ENCODE peak calls at places on chromosomes 5 and 9, in eight cellular contexts. One of them, this sample, is unnamed.

GRCh38 chr9:13279284-13280162 is at the start of gene MPDZ:
- DNase-seq in adrenal gland: peak; percentile 78
- DNase-seq in fibroblast of lung: peak; percentile 73
- DNase-seq in SJSA1: peak; percentile 74
- DNase-seq in HepG2: peak; percentile 31
- DNase-seq in left ventricle myocardium inferior: peak; percentile 76
- DNase-seq in A549: peak; percentile 74
- DNase-seq in hepatocyte: peak; percentile 89
- DNase-seq in this sample: peak; percentile 79

GRCh38 chr9:132268725-132269352 is 85.9 kb downstream of the SETX start:
- DNase-seq in adrenal gland: peak; percentile 91
- DNase-seq in fibroblast of lung: peak; percentile 47
- DNase-seq in SJSA1: peak; percentile 26
- DNase-seq in HepG2: peak; percentile 39
- DNase-seq in left ventricle myocardium inferior: peak; percentile 75
- DNase-seq in A549: peak; percentile 58
- DNase-seq in hepatocyte: peak; percentile 78
- DNase-seq in this sample: peak; percentile 66

GRCh38 chr9:109845178-109845577 is 65.2 kb downstream of the PALM2AKAP2 start:
- DNase-seq in adrenal gland: no peak
- DNase-seq in fibroblast of lung: no peak
- DNase-seq in SJSA1: no peak
- DNase-seq in HepG2: no peak
- DNase-seq in left ventricle myocardium inferior: no peak
- DNase-seq in A549: no peak
- DNase-seq in hepatocyte: no peak
- DNase-seq in this sample: no peak

GRCh38 chr5:154642499-154643245 is 112.5 kb upstream of the LARP1 start:
- DNase-seq in adrenal gland: peak; percentile 73
- DNase-seq in fibroblast of lung: no peak
- DNase-seq in SJSA1: peak; percentile 42
- DNase-seq in HepG2: peak; percentile 37
- DNase-seq in left ventricle myocardium inferior: no peak
- DNase-seq in A549: no peak
- DNase-seq in hepatocyte: no peak
- DNase-seq in this sample: peak; percentile 56

GRCh38 chr9:38443181-38443580 is 18.9 kb upstream of the IGFBPL1 start:
- DNase-seq in adrenal gland: no peak
- DNase-seq in fibroblast of lung: peak; percentile 31
- DNase-seq in SJSA1: peak; percentile 16
- DNase-seq in HepG2: peak; percentile 81
- DNase-seq in left ventricle myocardium inferior: no peak
- DNase-seq in A549: peak; percentile 48
- DNase-seq in hepatocyte: peak; percentile 84
- DNase-seq in this sample: no peak

GRCh38 chr9:114216081-114216480 is 60.7 kb downstream of the COL27A1 start:
- DNase-seq in adrenal gland: peak; percentile 72
- DNase-seq in fibroblast of lung: peak; percentile 49
- DNase-seq in SJSA1: no peak
- DNase-seq in HepG2: no peak
- DNase-seq in left ventricle myocardium inferior: peak; percentile 65
- DNase-seq in A549: no peak
- DNase-seq in hepatocyte: peak; percentile 74
- DNase-seq in this sample: peak; percentile 67

GRCh38 chr9:132207839-132208615 is 46.2 kb downstream of the NTNG2 start:
- DNase-seq in adrenal gland: no peak
- DNase-seq in fibroblast of lung: no peak
- DNase-seq in SJSA1: no peak
- DNase-seq in HepG2: no peak
- DNase-seq in left ventricle myocardium inferior: no peak
- DNase-seq in A549: no peak
- DNase-seq in hepatocyte: no peak
- DNase-seq in this sample: no peak

GRCh38 chr9:32820322-32820721 is 37.0 kb downstream of the TMEM215 start:
- DNase-seq in adrenal gland: no peak
- DNase-seq in fibroblast of lung: no peak
- DNase-seq in SJSA1: no peak
- DNase-seq in HepG2: no peak
- DNase-seq in left ventricle myocardium inferior: no peak
- DNase-seq in A549: no peak
- DNase-seq in hepatocyte: no peak
- DNase-seq in this sample: no peak

GRCh38 chr9:4955836-4956235 is 29.2 kb upstream of the JAK2 start:
- DNase-seq in adrenal gland: no peak
- DNase-seq in fibroblast of lung: no peak
- DNase-seq in SJSA1: no peak
- DNase-seq in HepG2: no peak
- DNase-seq in left ventricle myocardium inferior: no peak
- DNase-seq in A549: peak; percentile 6
- DNase-seq in hepatocyte: no peak
- DNase-seq in this sample: no peak

GRCh38 chr5:108101816-108102215 is 280.1 kb downstream of the FBXL17 start:
- DNase-seq in adrenal gland: no peak
- DNase-seq in fibroblast of lung: no peak
- DNase-seq in SJSA1: no peak
- DNase-seq in HepG2: no peak
- DNase-seq in left ventricle myocardium inferior: no peak
- DNase-seq in A549: no peak
- DNase-seq in hepatocyte: no peak
- DNase-seq in this sample: no peak

GRCh38 chr5:14809369-14810144 is 62.0 kb downstream of the ANKH start:
- DNase-seq in adrenal gland: peak; percentile 78
- DNase-seq in fibroblast of lung: peak; percentile 94
- DNase-seq in SJSA1: peak; percentile 85
- DNase-seq in HepG2: peak; percentile 65
- DNase-seq in left ventricle myocardium inferior: peak; percentile 44
- DNase-seq in A549: peak; percentile 37
- DNase-seq in hepatocyte: no peak
- DNase-seq in this sample: peak; percentile 44

GRCh38 chr5:75020016-75020656 is 32.2 kb downstream of the GCNT4 start:
- DNase-seq in adrenal gland: no peak
- DNase-seq in fibroblast of lung: no peak
- DNase-seq in SJSA1: no peak
- DNase-seq in HepG2: peak; percentile 48
- DNase-seq in left ventricle myocardium inferior: no peak
- DNase-seq in A549: no peak
- DNase-seq in hepatocyte: no peak
- DNase-seq in this sample: no peak

GRCh38 chr9:136438909-136439549 is 616 bp downstream of the INPP5E start:
- DNase-seq in adrenal gland: no peak
- DNase-seq in fibroblast of lung: peak; percentile 30
- DNase-seq in SJSA1: peak; percentile 48
- DNase-seq in HepG2: no peak
- DNase-seq in left ventricle myocardium inferior: no peak
- DNase-seq in A549: peak; percentile 25
- DNase-seq in hepatocyte: peak; percentile 56
- DNase-seq in this sample: peak; percentile 64

GRCh38 chr5:75668988-75669760 is 48.1 kb downstream of the POC5 start:
- DNase-seq in adrenal gland: peak; percentile 81
- DNase-seq in fibroblast of lung: peak; percentile 27
- DNase-seq in SJSA1: peak; percentile 50
- DNase-seq in HepG2: peak; percentile 39
- DNase-seq in left ventricle myocardium inferior: no peak
- DNase-seq in A549: peak; percentile 40
- DNase-seq in hepatocyte: peak; percentile 52
- DNase-seq in this sample: peak; percentile 81

GRCh38 chr9:108743901-108744371 is 111.8 kb downstream of the ACTL7B start:
- DNase-seq in adrenal gland: no peak
- DNase-seq in fibroblast of lung: peak; percentile 8
- DNase-seq in SJSA1: no peak
- DNase-seq in HepG2: peak; percentile 91
- DNase-seq in left ventricle myocardium inferior: no peak
- DNase-seq in A549: no peak
- DNase-seq in hepatocyte: peak; percentile 34
- DNase-seq in this sample: peak; percentile 20

GRCh38 chr5:66828551-66829421 is 232.6 kb downstream of the MAST4 start:
- DNase-seq in adrenal gland: peak; percentile 77
- DNase-seq in fibroblast of lung: peak; percentile 87
- DNase-seq in SJSA1: peak; percentile 61
- DNase-seq in HepG2: peak; percentile 7
- DNase-seq in left ventricle myocardium inferior: peak; percentile 66
- DNase-seq in A549: no peak
- DNase-seq in hepatocyte: peak; percentile 83
- DNase-seq in this sample: peak; percentile 82

GRCh38 chr9:109440117-109440515 is 58.0 kb downstream of the PTPN3 start:
- DNase-seq in adrenal gland: peak; percentile 85
- DNase-seq in fibroblast of lung: no peak
- DNase-seq in SJSA1: no peak
- DNase-seq in HepG2: no peak
- DNase-seq in left ventricle myocardium inferior: no peak
- DNase-seq in A549: no peak
- DNase-seq in hepatocyte: no peak
- DNase-seq in this sample: no peak

GRCh38 chr5:7347377-7347776 is 48.6 kb upstream of the ADCY2 start:
- DNase-seq in adrenal gland: no peak
- DNase-seq in fibroblast of lung: no peak
- DNase-seq in SJSA1: no peak
- DNase-seq in HepG2: no peak
- DNase-seq in left ventricle myocardium inferior: no peak
- DNase-seq in A549: no peak
- DNase-seq in hepatocyte: no peak
- DNase-seq in this sample: no peak

GRCh38 chr9:138097501-138097991 is 220.0 kb downstream of the CACNA1B start:
- DNase-seq in adrenal gland: peak; percentile 38
- DNase-seq in fibroblast of lung: no peak
- DNase-seq in SJSA1: no peak
- DNase-seq in HepG2: no peak
- DNase-seq in left ventricle myocardium inferior: no peak
- DNase-seq in A549: no peak
- DNase-seq in hepatocyte: no peak
- DNase-seq in this sample: no peak

DNA sequence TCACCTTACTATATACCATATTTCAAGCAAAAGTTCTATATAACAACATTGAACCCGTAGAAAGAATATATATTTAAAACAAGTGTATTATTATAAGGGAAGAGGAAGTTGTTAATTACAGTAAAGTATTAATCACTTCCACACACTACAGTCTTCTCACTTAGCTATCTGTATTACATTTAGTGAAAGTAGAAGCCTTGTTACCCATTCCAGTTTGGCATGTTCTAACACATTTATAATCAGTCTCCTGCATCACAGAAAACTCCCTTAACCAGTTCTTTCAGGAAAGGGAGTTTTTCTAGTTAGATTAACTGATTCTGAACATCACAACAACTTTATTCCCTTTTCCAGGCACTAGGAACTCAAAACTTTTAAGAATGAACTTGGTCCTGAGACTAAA is 6.9 kb downstream of the RAB14 start:
- DNase-seq in adrenal gland: no peak
- DNase-seq in fibroblast of lung: no peak
- DNase-seq in SJSA1: no peak
- DNase-seq in HepG2: no peak
- DNase-seq in left ventricle myocardium inferior: no peak
- DNase-seq in A549: no peak
- DNase-seq in hepatocyte: no peak
- DNase-seq in this sample: no peak
- H3K4me1 ChIP-seq in adrenal gland: peaks cover 29% of the 10 kb centered on the region
- H3K4me1 ChIP-seq in fibroblast of lung: peaks cover 8% of the 10 kb centered on the region
- H3K4me1 ChIP-seq in SJSA1: peaks cover 17% of the 10 kb centered on the region
- H3K4me1 ChIP-seq in HepG2: peaks cover 83% of the 10 kb centered on the region
- H3K4me1 ChIP-seq in left ventricle myocardium inferior: peaks cover 99% of the 10 kb centered on the region
- H3K4me1 ChIP-seq in A549: peaks cover 79% of the 10 kb centered on the region
- H3K4me1 ChIP-seq in hepatocyte: peaks cover 51% of the 10 kb centered on the region
- H3K4me1 ChIP-seq in this sample: peaks cover 23% of the 10 kb centered on the region

GRCh38 chr5:179006564-179006963 is 11.4 kb upstream of the GRM6 start:
- DNase-seq in adrenal gland: no peak
- DNase-seq in fibroblast of lung: no peak
- DNase-seq in SJSA1: no peak
- DNase-seq in HepG2: no peak
- DNase-seq in left ventricle myocardium inferior: no peak
- DNase-seq in A549: no peak
- DNase-seq in hepatocyte: no peak
- DNase-seq in this sample: no peak
- H3K9me3 ChIP-seq in adrenal gland: no peaks in the 10 kb centered on the region
- H3K9me3 ChIP-seq in fibroblast of lung: no peaks in the 10 kb centered on the region
- H3K9me3 ChIP-seq in SJSA1: peaks cover 13% of the 10 kb centered on the region
- H3K9me3 ChIP-seq in HepG2: peaks cover 57% of the 10 kb centered on the region
- H3K9me3 ChIP-seq in left ventricle myocardium inferior: peaks cover 54% of the 10 kb centered on the region
- H3K9me3 ChIP-seq in A549: peaks cover 10% of the 10 kb centered on the region
- H3K9me3 ChIP-seq in hepatocyte: no peaks in the 10 kb centered on the region
- H3K9me3 ChIP-seq in this sample: peaks cover 3% of the 10 kb centered on the region

DNA sequence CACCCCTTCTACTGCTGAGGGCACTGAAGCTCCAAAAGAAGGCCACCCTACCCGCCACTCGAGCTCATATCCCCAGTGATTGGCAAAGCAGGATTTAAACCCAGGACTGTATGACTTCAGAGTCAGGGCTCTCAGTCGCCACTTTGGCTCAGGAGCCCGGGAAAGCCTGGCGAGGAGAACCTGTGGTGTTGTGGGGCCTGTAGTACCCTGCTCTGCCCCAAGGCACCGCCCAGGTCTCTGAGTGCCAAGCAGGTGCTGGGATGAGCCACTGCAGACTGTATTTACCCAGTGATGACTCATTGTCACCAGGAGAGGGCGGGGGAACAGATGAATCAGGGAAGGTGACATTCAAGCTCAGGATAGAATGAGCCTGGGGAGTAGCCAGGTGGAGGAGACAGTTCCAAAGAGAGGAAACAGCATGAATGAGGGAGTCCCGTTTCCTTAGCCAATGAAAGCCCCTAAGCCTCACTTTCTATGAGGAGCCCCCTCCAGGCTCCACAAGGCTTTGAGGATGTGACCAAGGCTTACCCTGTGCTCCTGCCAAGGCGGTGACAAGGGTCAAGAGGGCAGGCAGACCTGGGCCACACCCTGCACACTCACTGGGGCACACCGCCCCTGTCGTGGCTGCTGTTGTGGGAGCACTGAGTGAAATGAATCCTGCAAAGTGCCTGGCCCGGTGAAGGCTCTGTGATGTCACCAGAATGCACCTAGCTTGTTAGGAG is 17.8 kb upstream of the DPM2 start:
- DNase-seq in adrenal gland: peak; percentile 97
- DNase-seq in fibroblast of lung: peak; percentile 41
- DNase-seq in SJSA1: no peak
- DNase-seq in HepG2: peak; percentile 93
- DNase-seq in left ventricle myocardium inferior: peak; percentile 54
- DNase-seq in A549: peak; percentile 99
- DNase-seq in hepatocyte: peak; percentile 90
- DNase-seq in this sample: peak; percentile 47
- H3K4me1 ChIP-seq in adrenal gland: peaks cover 35% of the 10 kb centered on the region
- H3K4me1 ChIP-seq in fibroblast of lung: peaks cover 2% of the 10 kb centered on the region
- H3K4me1 ChIP-seq in SJSA1: peaks cover 5% of the 10 kb centered on the region
- H3K4me1 ChIP-seq in HepG2: peaks cover 62% of the 10 kb centered on the region
- H3K4me1 ChIP-seq in left ventricle myocardium inferior: peaks cover 66% of the 10 kb centered on the region
- H3K4me1 ChIP-seq in A549: peaks cover 60% of the 10 kb centered on the region
- H3K4me1 ChIP-seq in hepatocyte: peaks cover 49% of the 10 kb centered on the region
- H3K4me1 ChIP-seq in this sample: peaks cover 11% of the 10 kb centered on the region

GRCh38 chr9:135136481-135136880 is 49.0 kb downstream of the OLFM1 start:
- DNase-seq in adrenal gland: no peak
- DNase-seq in fibroblast of lung: no peak
- DNase-seq in SJSA1: no peak
- DNase-seq in HepG2: no peak
- DNase-seq in left ventricle myocardium inferior: no peak
- DNase-seq in A549: no peak
- DNase-seq in hepatocyte: no peak
- DNase-seq in this sample: no peak
- H3K9me3 ChIP-seq in adrenal gland: no peaks in the 10 kb centered on the region
- H3K9me3 ChIP-seq in fibroblast of lung: no peaks in the 10 kb centered on the region
- H3K9me3 ChIP-seq in SJSA1: peaks cover 15% of the 10 kb centered on the region
- H3K9me3 ChIP-seq in HepG2: no peaks in the 10 kb centered on the region
- H3K9me3 ChIP-seq in left ventricle myocardium inferior: peaks cover 9% of the 10 kb centered on the region
- H3K9me3 ChIP-seq in A549: peaks cover 16% of the 10 kb centered on the region
- H3K9me3 ChIP-seq in hepatocyte: no peaks in the 10 kb centered on the region
- H3K9me3 ChIP-seq in this sample: peaks cover 3% of the 10 kb centered on the region

GRCh38 chr5:39521945-39522590 is 97.3 kb upstream of the DAB2 start:
- DNase-seq in adrenal gland: no peak
- DNase-seq in fibroblast of lung: no peak
- DNase-seq in SJSA1: no peak
- DNase-seq in HepG2: no peak
- DNase-seq in left ventricle myocardium inferior: no peak
- DNase-seq in A549: no peak
- DNase-seq in hepatocyte: no peak
- DNase-seq in this sample: peak; percentile 22
- H3K4me1 ChIP-seq in adrenal gland: peaks cover 7% of the 10 kb centered on the region
- H3K4me1 ChIP-seq in fibroblast of lung: peaks cover 15% of the 10 kb centered on the region
- H3K4me1 ChIP-seq in SJSA1: peaks cover 49% of the 10 kb centered on the region
- H3K4me1 ChIP-seq in HepG2: peaks cover 15% of the 10 kb centered on the region
- H3K4me1 ChIP-seq in left ventricle myocardium inferior: peaks cover 35% of the 10 kb centered on the region
- H3K4me1 ChIP-seq in A549: peaks cover 35% of the 10 kb centered on the region
- H3K4me1 ChIP-seq in hepatocyte: peaks cover 12% of the 10 kb centered on the region
- H3K4me1 ChIP-seq in this sample: peaks cover 41% of the 10 kb centered on the region

This sample was measured in SJCRH30.